ENCODE peak calls at places on chromosomes 11 and 22, in six cellular contexts. R is fibroblast of pulmonary artery; G is HFFc6; U is T-helper 2 cell; O is skeletal muscle cell; M is activated CD4-positive, alpha-beta T cell treated with anti-CD3 and anti-CD28 coated beads, Interleukin-2, amount 50 U/mL, for 1 hour. E is an unnamed sample.

GRCh38 chr22:43946391-43946680 is 8.9 kb upstream of the SAMM50 start:
- DNase-seq in R (peak), G (no peak), U (no peak), O (no peak), M (no peak), E (no peak)

GRCh38 chr11:92399702-92400101 is 175.1 kb downstream of the FAT3 start:
- DNase-seq in R (no peak), G (no peak), U (no peak), O (no peak), M (no peak), E (no peak)

GRCh38 chr11:2930705-2931415 is 1.6 kb upstream of the PHLDA2 start:
- DNase-seq in R (peak), G (peak), U (peak), O (no peak), M (peak), E (peak)

GRCh38 chr11:128406365-128406706 is 181.0 kb downstream of the ETS1 start:
- DNase-seq in R (no peak), G (peak), U (no peak), O (no peak), M (no peak), E (no peak)

GRCh38 chr11:72330131-72330727 is 86.3 kb upstream of the PHOX2A start:
- DNase-seq in R (no peak), G (no peak), U (peak), O (no peak), M (no peak), E (no peak)

GRCh38 chr11:12008790-12009616 is 577 bp upstream of the DKK3 start:
- DNase-seq in R (peak), G (peak), U (no peak), O (no peak), M (no peak), E (no peak)

GRCh38 chr22:46846154-46846831 is 83.8 kb downstream of the TBC1D22A start:
- DNase-seq in R (peak), G (peak), U (no peak), O (no peak), M (no peak), E (no peak)

GRCh38 chr11:64753380-64754123 is 6.2 kb downstream of the PYGM start:
- DNase-seq in R (no peak), G (no peak), U (no peak), O (no peak), M (no peak), E (no peak)

GRCh38 chr11:45163956-45164575 is 17.6 kb downstream of the PRDM11 start:
- DNase-seq in R (no peak), G (no peak), U (no peak), O (no peak), M (no peak), E (no peak)

E was measured in NCI-H460.